ENCODE peak calls at places on chromosome 11, in four cellular contexts. N is Calu3, F is cardiac muscle cell, V is activated B cell treated with CpG ODN at 0.5 μM for 24 hours. A is an unnamed sample.

GRCh38 chr11:109735139-109735538 is 313.1 kb downstream of the C11orf87 start:
- DNase-seq in N (no peak), F (no peak), V (no peak), A (no peak)

GRCh38 chr11:9313648-9314290 is 624 bp downstream of the TMEM41B start:
- DNase-seq in N (no peak), F (peak; percentile 48), V (no peak), A (no peak)

GRCh38 chr11:35823742-35824298 is 120.0 kb upstream of the LDLRAD3 start:
- DNase-seq in N (no peak), F (no peak), V (no peak), A (no peak)

GRCh38 chr11:46664612-46665011 is 35.8 kb downstream of the ARHGAP1 start:
- DNase-seq in N (no peak), F (no peak), V (no peak), A (no peak)

GRCh38 chr11:125625594-125626380 is 824 bp downstream of the CHEK1 start:
- DNase-seq in N (peak; percentile 80), F (peak; percentile 93), V (peak; percentile 80), A (peak; percentile 89)

GRCh38 chr11:30120045-30120589 is 103.3 kb upstream of the KCNA4 start:
- DNase-seq in N (no peak), F (no peak), V (no peak), A (no peak)

GRCh38 chr11:8756201-8756600 is 73.6 kb downstream of the RPL27A start:
- DNase-seq in N (no peak), F (no peak), V (no peak), A (no peak)

GRCh38 chr11:85682330-85683305 is 3.4 kb downstream of the CCDC89 start:
- DNase-seq in N (no peak), F (no peak), V (peak; percentile 55), A (no peak)

GRCh38 chr11:75635009-75635909 is 33.6 kb downstream of the MAP6 start:
- DNase-seq in N (no peak), F (no peak), V (no peak), A (no peak)

GRCh38 chr11:69598147-69598546 is 42.8 kb upstream of the CCND1 start:
- DNase-seq in N (peak; percentile 34), F (no peak), V (no peak), A (no peak)

GRCh38 chr11:69257838-69258658 is 35.9 kb upstream of the MYEOV start:
- DNase-seq in N (no peak), F (no peak), V (no peak), A (no peak)

GRCh38 chr11:69906453-69906907 is 87.3 kb upstream of the FGF3 start:
- DNase-seq in N (no peak), F (no peak), V (no peak), A (no peak)

GRCh38 chr11:111601979-111602864 is at the start of gene SIK2:
- DNase-seq in N (peak; percentile 93), F (peak; percentile 98), V (peak; percentile 83), A (peak; percentile 95)

GRCh38 chr11:57458060-57458409 is 2.3 kb upstream of the RTN4RL2 start:
- DNase-seq in N (no peak), F (no peak), V (no peak), A (no peak)

GRCh38 chr11:121521145-121522042 is 68.6 kb upstream of the SORL1-AS1 start:
- DNase-seq in N (no peak), F (no peak), V (no peak), A (no peak)

GRCh38 chr11:34288482-34288881 is 69.3 kb downstream of the ABTB2 start:
- DNase-seq in N (no peak), F (peak; percentile 59), V (no peak), A (no peak)

GRCh38 chr11:31805037-31805628 is 6.0 kb downstream of the PAX6 start:
- DNase-seq in N (no peak), F (no peak), V (no peak), A (peak; percentile 43)

GRCh38 chr11:72643547-72643946 is 30.7 kb downstream of the PDE2A start:
- DNase-seq in N (peak; percentile 79), F (no peak), V (no peak), A (no peak)

GRCh38 chr11:46352063-46352841 is 5.0 kb downstream of the DGKZ start:
- DNase-seq in N (peak; percentile 30), F (peak; percentile 70), V (no peak), A (peak; percentile 63)

GRCh38 chr11:11856638-11857037 is 14.9 kb downstream of the USP47 start:
- DNase-seq in N (no peak), F (no peak), V (no peak), A (no peak)

GRCh38 chr11:17250561-17251350 is 25.8 kb upstream of the NUCB2 start:
- DNase-seq in N (no peak), F (no peak), V (no peak), A (no peak)

GRCh38 chr11:43497144-43497543 is 138.4 kb downstream of the TTC17 start:
- DNase-seq in N (no peak), F (no peak), V (no peak), A (no peak)

GRCh38 chr11:117996058-117996457 is 9.9 kb downstream of the IL10RA start:
- DNase-seq in N (no peak), F (no peak), V (no peak), A (no peak)

GRCh38 chr11:30314625-30315024 is 8.3 kb upstream of the ARL14EP start:
- DNase-seq in N (no peak), F (no peak), V (no peak), A (no peak)

GRCh38 chr11:123351375-123351774 is 78.7 kb upstream of the GRAMD1B start:
- DNase-seq in N (no peak), F (no peak), V (no peak), A (no peak)

GRCh38 chr11:112085822-112086421 is 634 bp downstream of the TIMM8B start:
- DNase-seq in N (peak; percentile 0), F (peak; percentile 39), V (no peak), A (no peak)

GRCh38 chr11:58626915-58627483 is 4.5 kb downstream of the CNTF start:
- DNase-seq in N (no peak), F (no peak), V (no peak), A (no peak)

GRCh38 chr11:101453682-101454081 is 130.1 kb downstream of the TRPC6 start:
- DNase-seq in N (no peak), F (no peak), V (no peak), A (no peak)

GRCh38 chr11:13118194-13118593 is 109.1 kb downstream of the RASSF10 start:
- DNase-seq in N (no peak), F (no peak), V (no peak), A (no peak)

GRCh38 chr11:63710476-63711217 is 29.3 kb downstream of the RTN3 start:
- DNase-seq in N (no peak), F (peak; percentile 55), V (no peak), A (no peak)

GRCh38 chr11:13337986-13338436 is 60.4 kb downstream of the BMAL1 start:
- DNase-seq in N (no peak), F (no peak), V (no peak), A (no peak)

GRCh38 chr11:111435046-111435698 is 56.1 kb upstream of the POU2AF1 start:
- DNase-seq in N (no peak), F (no peak), V (no peak), A (no peak)

GRCh38 chr11:6594142-6594768 is 9.2 kb downstream of the RRP8 start:
- DNase-seq in N (no peak), F (no peak), V (no peak), A (no peak)

GRCh38 chr11:22625448-22626287 is at the start of gene FANCF:
- DNase-seq in N (peak; percentile 92), F (peak; percentile 95), V (peak; percentile 78), A (peak; percentile 81)

GRCh38 chr11:22626573-22627239 is 1.1 kb upstream of the FANCF start:
- DNase-seq in N (no peak), F (no peak), V (no peak), A (no peak)

GRCh38 chr11:22627421-22627820 is 1.8 kb upstream of the FANCF start:
- DNase-seq in N (no peak), F (no peak), V (no peak), A (no peak)

GRCh38 chr11:22624742-22625447 is 728 bp downstream of the FANCF start:
- DNase-seq in N (peak; percentile 70), F (peak; percentile 75), V (no peak), A (no peak)
- TF ChIP-seq CTCF in N (no peak), F (peak; percentile 50), V (no peak), A (no peak)

GRCh38 chr11:114914231-114915005 is 236.1 kb downstream of the NXPE2 start:
- DNase-seq in N (no peak), F (no peak), V (no peak), A (no peak)

GRCh38 chr11:114912826-114913225 is 234.5 kb downstream of the NXPE2 start:
- DNase-seq in N (no peak), F (no peak), V (no peak), A (no peak)

GRCh38 chr11:114909866-114910265 is 231.5 kb downstream of the NXPE2 start:
- DNase-seq in N (no peak), F (peak; percentile 44), V (no peak), A (no peak)
- TF ChIP-seq CTCF in N (no peak), F (no peak), V (no peak), A (no peak)

GRCh38 chr11:10397226-10397987 is 57.7 kb upstream of the AMPD3 start:
- DNase-seq in N (no peak), F (no peak), V (no peak), A (no peak)

GRCh38 chr11:10401696-10402392 is 53.2 kb upstream of the AMPD3 start:
- DNase-seq in N (no peak), F (no peak), V (no peak), A (no peak)

GRCh38 chr11:10398525-10398924 is 56.5 kb upstream of the AMPD3 start:
- DNase-seq in N (no peak), F (no peak), V (no peak), A (no peak)

GRCh38 chr11:10400856-10401255 is 54.2 kb upstream of the AMPD3 start:
- DNase-seq in N (no peak), F (no peak), V (no peak), A (no peak)

DNA sequence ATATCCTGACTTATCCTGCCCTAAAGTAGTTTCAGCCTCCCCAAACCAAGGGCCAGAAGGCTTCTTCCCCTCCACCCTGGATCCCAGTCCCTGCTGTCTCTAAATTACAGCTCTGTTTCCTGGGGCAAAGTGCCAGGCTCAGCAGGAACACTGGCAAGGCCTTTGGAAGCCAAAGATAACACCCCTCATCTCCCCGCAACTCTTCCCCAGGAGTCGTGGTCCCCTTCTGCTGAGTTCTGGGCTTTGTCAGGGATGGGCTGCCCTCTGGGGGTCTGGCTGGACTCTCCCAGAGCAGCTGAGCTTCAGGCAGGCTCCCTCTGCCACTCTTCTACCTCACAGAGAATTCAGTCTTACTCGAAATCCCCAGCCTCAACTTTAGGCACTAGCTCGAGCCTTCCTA is 53.8 kb upstream of the AMPD3 start:
- DNase-seq in N (no peak), F (no peak), V (no peak), A (no peak)
- TF ChIP-seq CTCF in N (no peak), F (peak; percentile 13), V (no peak), A (no peak)

DNA sequence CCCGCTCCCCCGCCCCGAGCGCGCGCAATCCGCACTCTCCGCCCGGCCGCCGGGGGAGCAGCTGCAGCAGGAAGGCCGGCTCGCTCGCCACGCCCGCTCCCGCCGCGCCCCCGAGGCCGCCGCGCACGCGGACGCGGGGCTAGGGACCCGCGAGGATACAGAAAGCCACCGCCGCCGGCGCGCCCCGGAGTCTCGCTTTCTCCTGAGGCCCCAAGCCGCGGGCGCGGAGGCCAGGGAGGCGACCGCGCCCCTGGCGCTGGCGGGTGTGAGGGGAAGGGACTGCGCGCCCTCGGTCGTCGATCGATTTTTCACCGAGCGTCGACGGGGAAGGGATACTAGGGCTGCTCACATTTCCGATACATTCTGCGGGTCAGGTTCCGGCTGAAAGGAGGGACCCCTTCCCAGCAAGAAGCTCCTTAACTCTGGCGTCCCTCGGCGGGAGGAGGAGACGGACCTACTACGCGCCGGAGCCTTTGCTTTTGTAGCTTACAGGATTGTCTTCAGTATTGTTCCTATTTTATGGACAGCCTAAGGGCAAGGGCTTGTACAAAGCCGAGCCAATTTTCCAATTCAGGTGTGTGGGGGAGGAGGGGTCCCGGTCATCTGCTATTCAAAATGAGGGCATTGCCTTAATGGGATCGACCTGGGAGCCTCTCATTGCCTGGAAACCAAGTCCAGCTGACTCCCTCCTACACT is 416 bp upstream of the GAB2 start:
- DNase-seq in N (peak; percentile 86), F (peak; percentile 91), V (peak; percentile 85), A (peak; percentile 73)
- TF ChIP-seq CTCF in N (no peak), F (no peak), V (no peak), A (no peak)